ENCODE peak calls at places on chromosomes 11 and 22, in seven cellular contexts. One of them, this sample, is unnamed.

GRCh38 chr11:87290304-87290922 is 252.7 kb downstream of the TMEM135 start:
- DNase-seq in NCI-H460: peak; percentile 58
- DNase-seq in NT2/D1: peak; percentile 25
- DNase-seq in foreskin fibroblast: peak; percentile 24
- DNase-seq in Peyer's patch: no peak
- DNase-seq in upper lobe of right lung: no peak
- DNase-seq in stimulated activated CD4-positive, alpha-beta T cell treated with anti-CD3 and anti-CD28 coated beads, Interleukin-15, amount 100 ng/mL, for 24 hours: no peak
- DNase-seq in this sample: peak; percentile 42

GRCh38 chr11:109309153-109309552 is 112.8 kb upstream of the C11orf87 start:
- DNase-seq in Peyer's patch: no peak
- DNase-seq in NT2/D1: no peak
- DNase-seq in NCI-H460: no peak
- DNase-seq in stimulated activated CD4-positive, alpha-beta T cell treated with anti-CD3 and anti-CD28 coated beads, Interleukin-15, amount 100 ng/mL, for 24 hours: no peak
- DNase-seq in foreskin fibroblast: peak; percentile 8
- DNase-seq in upper lobe of right lung: no peak
- DNase-seq in this sample: no peak

GRCh38 chr22:44389181-44389580 is 76.4 kb upstream of the SHISAL1 start:
- DNase-seq in Peyer's patch: no peak
- DNase-seq in upper lobe of right lung: peak; percentile 61
- DNase-seq in foreskin fibroblast: no peak
- DNase-seq in stimulated activated CD4-positive, alpha-beta T cell treated with anti-CD3 and anti-CD28 coated beads, Interleukin-15, amount 100 ng/mL, for 24 hours: no peak
- DNase-seq in NT2/D1: no peak
- DNase-seq in NCI-H460: no peak
- DNase-seq in this sample: no peak

GRCh38 chr11:68594123-68594522 is 90.2 kb upstream of the GAL start:
- DNase-seq in stimulated activated CD4-positive, alpha-beta T cell treated with anti-CD3 and anti-CD28 coated beads, Interleukin-15, amount 100 ng/mL, for 24 hours: no peak
- DNase-seq in upper lobe of right lung: no peak
- DNase-seq in NCI-H460: no peak
- DNase-seq in foreskin fibroblast: no peak
- DNase-seq in Peyer's patch: no peak
- DNase-seq in NT2/D1: no peak
- DNase-seq in this sample: no peak

GRCh38 chr11:96367357-96367756 is 22.4 kb downstream of the CCDC82 start:
- DNase-seq in foreskin fibroblast: no peak
- DNase-seq in Peyer's patch: no peak
- DNase-seq in NT2/D1: no peak
- DNase-seq in upper lobe of right lung: no peak
- DNase-seq in NCI-H460: no peak
- DNase-seq in stimulated activated CD4-positive, alpha-beta T cell treated with anti-CD3 and anti-CD28 coated beads, Interleukin-15, amount 100 ng/mL, for 24 hours: no peak
- DNase-seq in this sample: no peak

GRCh38 chr22:19799322-19800190 is 39.0 kb downstream of the TBX1 start:
- DNase-seq in NT2/D1: peak; percentile 3
- DNase-seq in NCI-H460: no peak
- DNase-seq in foreskin fibroblast: peak; percentile 97
- DNase-seq in upper lobe of right lung: no peak
- DNase-seq in stimulated activated CD4-positive, alpha-beta T cell treated with anti-CD3 and anti-CD28 coated beads, Interleukin-15, amount 100 ng/mL, for 24 hours: no peak
- DNase-seq in Peyer's patch: no peak
- DNase-seq in this sample: no peak

GRCh38 chr11:61718613-61719302 is 33.7 kb upstream of the MYRF start:
- DNase-seq in NT2/D1: peak; percentile 73
- DNase-seq in Peyer's patch: no peak
- DNase-seq in upper lobe of right lung: no peak
- DNase-seq in stimulated activated CD4-positive, alpha-beta T cell treated with anti-CD3 and anti-CD28 coated beads, Interleukin-15, amount 100 ng/mL, for 24 hours: no peak
- DNase-seq in NCI-H460: no peak
- DNase-seq in foreskin fibroblast: peak; percentile 51
- DNase-seq in this sample: peak; percentile 71

GRCh38 chr22:25451480-25452114 is 112.9 kb upstream of the GRK3 start:
- DNase-seq in foreskin fibroblast: no peak
- DNase-seq in upper lobe of right lung: no peak
- DNase-seq in Peyer's patch: no peak
- DNase-seq in NT2/D1: no peak
- DNase-seq in NCI-H460: no peak
- DNase-seq in stimulated activated CD4-positive, alpha-beta T cell treated with anti-CD3 and anti-CD28 coated beads, Interleukin-15, amount 100 ng/mL, for 24 hours: no peak
- DNase-seq in this sample: no peak

GRCh38 chr11:69702239-69702668 is 1.6 kb downstream of the FGF19 start:
- DNase-seq in foreskin fibroblast: no peak
- DNase-seq in stimulated activated CD4-positive, alpha-beta T cell treated with anti-CD3 and anti-CD28 coated beads, Interleukin-15, amount 100 ng/mL, for 24 hours: no peak
- DNase-seq in upper lobe of right lung: no peak
- DNase-seq in NT2/D1: no peak
- DNase-seq in Peyer's patch: no peak
- DNase-seq in NCI-H460: no peak
- DNase-seq in this sample: no peak

GRCh38 chr22:40533712-40534378 is 102.7 kb downstream of the MRTFA start:
- DNase-seq in upper lobe of right lung: no peak
- DNase-seq in foreskin fibroblast: peak; percentile 52
- DNase-seq in NCI-H460: no peak
- DNase-seq in Peyer's patch: peak; percentile 47
- DNase-seq in stimulated activated CD4-positive, alpha-beta T cell treated with anti-CD3 and anti-CD28 coated beads, Interleukin-15, amount 100 ng/mL, for 24 hours: peak; percentile 59
- DNase-seq in NT2/D1: no peak
- DNase-seq in this sample: no peak

GRCh38 chr11:34343153-34343552 is 14.7 kb downstream of the ABTB2 start:
- DNase-seq in stimulated activated CD4-positive, alpha-beta T cell treated with anti-CD3 and anti-CD28 coated beads, Interleukin-15, amount 100 ng/mL, for 24 hours: no peak
- DNase-seq in upper lobe of right lung: no peak
- DNase-seq in foreskin fibroblast: peak; percentile 67
- DNase-seq in Peyer's patch: no peak
- DNase-seq in NT2/D1: no peak
- DNase-seq in NCI-H460: no peak
- DNase-seq in this sample: no peak

GRCh38 chr11:48141475-48142100 is 75.0 kb upstream of the OR4B1 start:
- DNase-seq in NT2/D1: no peak
- DNase-seq in NCI-H460: no peak
- DNase-seq in upper lobe of right lung: no peak
- DNase-seq in stimulated activated CD4-positive, alpha-beta T cell treated with anti-CD3 and anti-CD28 coated beads, Interleukin-15, amount 100 ng/mL, for 24 hours: no peak
- DNase-seq in Peyer's patch: no peak
- DNase-seq in foreskin fibroblast: no peak
- DNase-seq in this sample: no peak

GRCh38 chr11:12291767-12292166 is 85.6 kb upstream of the PARVA start:
- DNase-seq in foreskin fibroblast: no peak
- DNase-seq in upper lobe of right lung: no peak
- DNase-seq in stimulated activated CD4-positive, alpha-beta T cell treated with anti-CD3 and anti-CD28 coated beads, Interleukin-15, amount 100 ng/mL, for 24 hours: no peak
- DNase-seq in NCI-H460: no peak
- DNase-seq in Peyer's patch: no peak
- DNase-seq in NT2/D1: no peak
- DNase-seq in this sample: no peak

GRCh38 chr11:27698872-27699241 is 1.4 kb downstream of the BDNF start:
- DNase-seq in NT2/D1: peak; percentile 74
- DNase-seq in upper lobe of right lung: peak; percentile 87
- DNase-seq in stimulated activated CD4-positive, alpha-beta T cell treated with anti-CD3 and anti-CD28 coated beads, Interleukin-15, amount 100 ng/mL, for 24 hours: peak; percentile 84
- DNase-seq in NCI-H460: peak; percentile 88
- DNase-seq in foreskin fibroblast: peak; percentile 82
- DNase-seq in Peyer's patch: peak; percentile 22
- DNase-seq in this sample: peak; percentile 92

GRCh38 chr22:38214248-38215056 is 12.7 kb downstream of the MAFF start:
- DNase-seq in stimulated activated CD4-positive, alpha-beta T cell treated with anti-CD3 and anti-CD28 coated beads, Interleukin-15, amount 100 ng/mL, for 24 hours: peak; percentile 75
- DNase-seq in upper lobe of right lung: peak; percentile 88
- DNase-seq in NT2/D1: no peak
- DNase-seq in Peyer's patch: peak; percentile 79
- DNase-seq in NCI-H460: no peak
- DNase-seq in foreskin fibroblast: peak; percentile 80
- DNase-seq in this sample: peak; percentile 70

GRCh38 chr11:45146072-45147016 is at the start of gene PRDM11:
- DNase-seq in stimulated activated CD4-positive, alpha-beta T cell treated with anti-CD3 and anti-CD28 coated beads, Interleukin-15, amount 100 ng/mL, for 24 hours: peak; percentile 16
- DNase-seq in NCI-H460: peak; percentile 58
- DNase-seq in upper lobe of right lung: peak; percentile 90
- DNase-seq in Peyer's patch: no peak
- DNase-seq in foreskin fibroblast: peak; percentile 82
- DNase-seq in NT2/D1: peak; percentile 15
- DNase-seq in this sample: peak; percentile 47

This sample was measured in neuronal stem cell.